ENCODE peak calls at places on chromosomes 16 and 17, in eight cellular contexts. One of them, this sample, is unnamed.

GRCh38 chr16:50847166-50847565 is 105.3 kb downstream of the CYLD start:
- DNase-seq in CD4-positive, CD25-positive, alpha-beta regulatory T cell: no peak
- DNase-seq in MG63: no peak
- DNase-seq in lower leg skin: no peak
- DNase-seq in cardiac muscle cell: no peak
- DNase-seq in CD8-positive, alpha-beta T cell: no peak
- DNase-seq in transverse colon: no peak
- DNase-seq in BJ: no peak
- DNase-seq in this sample: no peak

GRCh38 chr17:58086953-58087352 is 3.7 kb downstream of the DYNLL2 start:
- DNase-seq in CD4-positive, CD25-positive, alpha-beta regulatory T cell: no peak
- DNase-seq in cardiac muscle cell: no peak
- DNase-seq in CD8-positive, alpha-beta T cell: no peak
- DNase-seq in MG63: no peak
- DNase-seq in lower leg skin: no peak
- DNase-seq in transverse colon: no peak
- DNase-seq in BJ: no peak
- DNase-seq in this sample: no peak

GRCh38 chr16:89174055-89174827 is 2.7 kb downstream of the CDH15 start:
- DNase-seq in lower leg skin: no peak
- DNase-seq in BJ: no peak
- DNase-seq in CD4-positive, CD25-positive, alpha-beta regulatory T cell: no peak
- DNase-seq in cardiac muscle cell: no peak
- DNase-seq in transverse colon: no peak
- DNase-seq in CD8-positive, alpha-beta T cell: no peak
- DNase-seq in MG63: no peak
- DNase-seq in this sample: no peak

GRCh38 chr16:58730724-58731370 is 3.3 kb downstream of the GOT2 start:
- DNase-seq in MG63: no peak
- DNase-seq in BJ: no peak
- DNase-seq in lower leg skin: no peak
- DNase-seq in transverse colon: no peak
- DNase-seq in CD4-positive, CD25-positive, alpha-beta regulatory T cell: no peak
- DNase-seq in CD8-positive, alpha-beta T cell: no peak
- DNase-seq in cardiac muscle cell: no peak
- DNase-seq in this sample: no peak

GRCh38 chr16:82023206-82023605 is 11.8 kb upstream of the HSD17B2 start:
- DNase-seq in cardiac muscle cell: no peak
- DNase-seq in CD8-positive, alpha-beta T cell: no peak
- DNase-seq in MG63: no peak
- DNase-seq in BJ: no peak
- DNase-seq in lower leg skin: no peak
- DNase-seq in transverse colon: no peak
- DNase-seq in CD4-positive, CD25-positive, alpha-beta regulatory T cell: no peak
- DNase-seq in this sample: no peak

GRCh38 chr17:16962804-16963203 is 9.1 kb downstream of the TNFRSF13B start:
- DNase-seq in MG63: peak; percentile 67
- DNase-seq in CD4-positive, CD25-positive, alpha-beta regulatory T cell: no peak
- DNase-seq in lower leg skin: peak; percentile 23
- DNase-seq in CD8-positive, alpha-beta T cell: no peak
- DNase-seq in transverse colon: no peak
- DNase-seq in cardiac muscle cell: no peak
- DNase-seq in BJ: no peak
- DNase-seq in this sample: no peak

GRCh38 chr17:37089998-37090397 is 141.2 kb downstream of the AATF start:
- DNase-seq in MG63: no peak
- DNase-seq in transverse colon: no peak
- DNase-seq in BJ: no peak
- DNase-seq in cardiac muscle cell: peak; percentile 11
- DNase-seq in CD4-positive, CD25-positive, alpha-beta regulatory T cell: peak; percentile 79
- DNase-seq in lower leg skin: no peak
- DNase-seq in CD8-positive, alpha-beta T cell: peak; percentile 35
- DNase-seq in this sample: no peak

GRCh38 chr16:1786242-1787055 is 3.7 kb downstream of the NUBP2 start:
- DNase-seq in CD4-positive, CD25-positive, alpha-beta regulatory T cell: no peak
- DNase-seq in lower leg skin: peak; percentile 80
- DNase-seq in cardiac muscle cell: no peak
- DNase-seq in transverse colon: no peak
- DNase-seq in CD8-positive, alpha-beta T cell: no peak
- DNase-seq in MG63: no peak
- DNase-seq in BJ: no peak
- DNase-seq in this sample: peak; percentile 7

GRCh38 chr16:64914-65255 is 7.5 kb downstream of the RHBDF1 start:
- DNase-seq in BJ: no peak
- DNase-seq in lower leg skin: no peak
- DNase-seq in MG63: no peak
- DNase-seq in CD8-positive, alpha-beta T cell: no peak
- DNase-seq in CD4-positive, CD25-positive, alpha-beta regulatory T cell: no peak
- DNase-seq in transverse colon: no peak
- DNase-seq in cardiac muscle cell: no peak
- DNase-seq in this sample: no peak

GRCh38 chr16:67884-68789 is 4.3 kb downstream of the RHBDF1 start:
- DNase-seq in CD8-positive, alpha-beta T cell: no peak
- DNase-seq in MG63: no peak
- DNase-seq in lower leg skin: no peak
- DNase-seq in BJ: no peak
- DNase-seq in CD4-positive, CD25-positive, alpha-beta regulatory T cell: no peak
- DNase-seq in cardiac muscle cell: no peak
- DNase-seq in transverse colon: no peak
- DNase-seq in this sample: no peak

GRCh38 chr16:67183-67791 is 5.1 kb downstream of the RHBDF1 start:
- DNase-seq in CD4-positive, CD25-positive, alpha-beta regulatory T cell: no peak
- DNase-seq in MG63: no peak
- DNase-seq in lower leg skin: no peak
- DNase-seq in CD8-positive, alpha-beta T cell: no peak
- DNase-seq in cardiac muscle cell: no peak
- DNase-seq in transverse colon: no peak
- DNase-seq in BJ: no peak
- DNase-seq in this sample: no peak

GRCh38 chr16:65745-66144 is 6.7 kb downstream of the RHBDF1 start:
- DNase-seq in BJ: no peak
- DNase-seq in CD4-positive, CD25-positive, alpha-beta regulatory T cell: peak; percentile 79
- DNase-seq in CD8-positive, alpha-beta T cell: peak; percentile 77
- DNase-seq in cardiac muscle cell: peak; percentile 82
- DNase-seq in lower leg skin: peak; percentile 97
- DNase-seq in transverse colon: peak; percentile 86
- DNase-seq in MG63: peak; percentile 76
- DNase-seq in this sample: peak; percentile 67

GRCh38 chr16:66309-67182 is 5.9 kb downstream of the RHBDF1 start:
- DNase-seq in transverse colon: no peak
- DNase-seq in CD8-positive, alpha-beta T cell: no peak
- DNase-seq in cardiac muscle cell: no peak
- DNase-seq in CD4-positive, CD25-positive, alpha-beta regulatory T cell: no peak
- DNase-seq in MG63: no peak
- DNase-seq in BJ: no peak
- DNase-seq in lower leg skin: no peak
- DNase-seq in this sample: no peak
- H3K4me3 ChIP-seq in transverse colon: no peak overlapping the region
- H3K4me3 ChIP-seq in CD8-positive, alpha-beta T cell: no peak overlapping the region
- H3K4me3 ChIP-seq in cardiac muscle cell: no peak overlapping the region
- H3K4me3 ChIP-seq in CD4-positive, CD25-positive, alpha-beta regulatory T cell: no peak overlapping the region
- H3K4me3 ChIP-seq in MG63: no peak overlapping the region
- H3K4me3 ChIP-seq in BJ: no peak overlapping the region
- H3K4me3 ChIP-seq in lower leg skin: no peak overlapping the region
- H3K4me3 ChIP-seq in this sample: no peak overlapping the region

DNA sequence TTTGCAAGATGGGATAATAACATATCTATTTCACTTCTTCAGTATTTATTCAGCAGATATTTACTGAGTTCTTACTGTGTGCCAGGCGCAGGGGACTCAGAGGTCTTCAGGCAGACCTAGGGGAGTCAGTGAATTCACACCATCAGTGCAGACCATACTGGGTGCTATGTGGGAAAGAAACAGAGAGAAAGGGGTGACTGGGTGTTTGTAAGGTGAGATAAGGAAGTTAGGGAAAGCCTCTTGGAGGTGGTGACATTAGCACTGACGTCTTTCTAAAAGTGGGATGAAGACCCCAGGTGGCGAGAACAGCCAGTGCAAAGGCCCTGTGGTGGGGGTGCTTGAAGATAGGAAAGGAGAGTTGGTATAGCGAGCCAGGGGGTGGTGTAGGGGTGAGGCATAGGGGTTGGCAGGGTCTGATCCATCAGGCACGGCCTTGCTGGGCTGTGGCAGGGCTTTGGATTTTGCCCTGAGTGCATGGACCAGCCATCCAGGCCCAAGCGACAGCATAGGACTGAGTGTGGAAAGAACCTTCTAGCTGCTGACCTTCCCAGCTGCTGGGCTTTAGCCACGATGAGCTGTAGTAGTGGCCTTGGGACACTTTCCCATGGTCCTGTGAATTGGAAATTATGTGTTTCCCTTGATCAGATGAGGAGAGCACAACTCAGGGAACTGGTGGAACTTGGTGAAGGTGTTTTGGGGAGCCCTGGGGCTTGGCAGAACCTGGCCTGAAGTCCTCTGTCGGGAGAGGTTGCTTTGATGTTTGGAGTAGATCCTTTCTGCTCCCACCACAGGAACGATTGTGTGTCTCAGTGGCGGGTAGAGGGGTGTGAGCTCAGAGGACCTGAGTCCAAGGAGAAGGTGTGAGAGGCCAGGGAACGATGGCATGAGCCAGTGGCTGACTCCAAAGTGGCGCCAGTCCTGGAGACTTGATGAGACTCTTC is 3.9 kb upstream of the SOCS1 start:
- DNase-seq in transverse colon: no peak
- DNase-seq in cardiac muscle cell: no peak
- DNase-seq in CD4-positive, CD25-positive, alpha-beta regulatory T cell: no peak
- DNase-seq in CD8-positive, alpha-beta T cell: no peak
- DNase-seq in BJ: no peak
- DNase-seq in lower leg skin: peak; percentile 68
- DNase-seq in MG63: no peak
- DNase-seq in this sample: no peak
- H3K4me3 ChIP-seq in transverse colon: no peak overlapping the region
- H3K4me3 ChIP-seq in cardiac muscle cell: no peak overlapping the region
- H3K4me3 ChIP-seq in CD4-positive, CD25-positive, alpha-beta regulatory T cell: no peak overlapping the region
- H3K4me3 ChIP-seq in CD8-positive, alpha-beta T cell: no peak overlapping the region
- H3K4me3 ChIP-seq in BJ: no peak overlapping the region
- H3K4me3 ChIP-seq in lower leg skin: no peak overlapping the region
- H3K4me3 ChIP-seq in MG63: no peak overlapping the region
- H3K4me3 ChIP-seq in this sample: no peak overlapping the region

DNA sequence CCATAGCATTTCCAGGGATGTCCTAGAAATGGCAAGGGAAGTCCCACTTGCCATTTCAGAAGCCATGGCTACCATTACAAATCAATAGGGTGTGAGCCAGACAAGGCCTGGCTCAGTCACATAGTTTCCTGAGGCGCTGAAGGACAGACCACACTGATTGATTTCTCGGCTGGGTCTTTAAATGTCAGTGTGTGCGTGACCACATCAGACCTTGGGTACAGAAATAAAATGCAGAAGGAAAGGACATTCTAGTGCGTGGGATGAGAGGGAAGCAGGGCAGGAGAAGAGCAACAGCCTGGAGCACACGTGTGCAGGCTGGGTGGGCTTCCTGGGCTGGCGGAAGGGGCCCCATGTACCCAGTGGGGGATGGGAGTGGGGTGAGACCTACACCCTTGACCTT is 58.7 kb upstream of the LYRM9 start:
- DNase-seq in CD8-positive, alpha-beta T cell: no peak
- DNase-seq in cardiac muscle cell: no peak
- DNase-seq in MG63: no peak
- DNase-seq in transverse colon: no peak
- DNase-seq in lower leg skin: no peak
- DNase-seq in BJ: no peak
- DNase-seq in CD4-positive, CD25-positive, alpha-beta regulatory T cell: no peak
- DNase-seq in this sample: no peak
- H3K4me3 ChIP-seq in CD8-positive, alpha-beta T cell: no peak overlapping the region
- H3K4me3 ChIP-seq in cardiac muscle cell: no peak overlapping the region
- H3K4me3 ChIP-seq in MG63: no peak overlapping the region
- H3K4me3 ChIP-seq in transverse colon: no peak overlapping the region
- H3K4me3 ChIP-seq in lower leg skin: no peak overlapping the region
- H3K4me3 ChIP-seq in BJ: no peak overlapping the region
- H3K4me3 ChIP-seq in CD4-positive, CD25-positive, alpha-beta regulatory T cell: no peak overlapping the region
- H3K4me3 ChIP-seq in this sample: no peak overlapping the region

DNA sequence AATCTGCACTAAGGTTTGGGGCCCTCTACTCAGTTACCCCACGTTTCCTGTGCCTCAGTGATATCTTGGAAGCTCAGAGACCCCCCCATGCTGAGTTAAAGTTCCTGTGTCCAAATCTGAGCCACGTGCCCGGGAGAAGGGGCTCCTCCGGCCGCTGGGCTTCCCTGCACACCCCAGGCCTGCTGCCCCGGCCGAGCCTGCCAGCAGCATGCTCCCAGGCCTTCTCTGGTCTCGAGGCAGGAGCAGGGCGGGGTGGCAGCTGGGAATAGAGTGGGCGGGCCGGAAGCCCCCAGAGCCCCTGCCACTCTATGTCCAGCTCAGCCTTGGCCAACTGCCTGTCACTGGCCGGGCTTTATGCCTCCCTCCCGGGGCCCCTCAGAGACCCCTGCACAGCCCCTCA is 5.6 kb upstream of the VASN start:
- DNase-seq in transverse colon: no peak
- DNase-seq in cardiac muscle cell: no peak
- DNase-seq in CD8-positive, alpha-beta T cell: no peak
- DNase-seq in BJ: no peak
- DNase-seq in lower leg skin: no peak
- DNase-seq in MG63: no peak
- DNase-seq in CD4-positive, CD25-positive, alpha-beta regulatory T cell: no peak
- DNase-seq in this sample: no peak
- H3K4me3 ChIP-seq in transverse colon: no peak overlapping the region
- H3K4me3 ChIP-seq in cardiac muscle cell: no peak overlapping the region
- H3K4me3 ChIP-seq in CD8-positive, alpha-beta T cell: no peak overlapping the region
- H3K4me3 ChIP-seq in BJ: no peak overlapping the region
- H3K4me3 ChIP-seq in lower leg skin: no peak overlapping the region
- H3K4me3 ChIP-seq in MG63: no peak overlapping the region
- H3K4me3 ChIP-seq in CD4-positive, CD25-positive, alpha-beta regulatory T cell: no peak overlapping the region
- H3K4me3 ChIP-seq in this sample: no peak overlapping the region

DNA sequence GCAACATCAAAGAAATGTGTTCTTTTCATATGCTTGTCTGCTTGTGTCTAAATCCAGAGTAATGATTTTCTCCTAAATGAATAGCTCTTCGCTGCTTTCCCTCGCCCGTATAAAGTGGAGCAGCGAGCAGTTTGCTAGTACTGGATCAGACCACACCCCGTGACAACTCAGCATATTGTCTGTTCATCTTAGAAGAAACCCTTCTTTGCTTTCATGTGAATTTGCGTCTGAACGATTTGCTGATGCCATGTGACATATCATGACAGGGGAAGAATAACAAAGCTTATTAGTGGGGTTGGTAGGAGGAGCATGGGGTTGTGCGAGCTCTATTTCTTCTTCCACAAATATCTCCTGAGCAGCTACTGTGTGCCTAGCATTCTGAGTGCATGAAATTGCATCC is 44.1 kb upstream of the CACNG4 start:
- DNase-seq in cardiac muscle cell: no peak
- DNase-seq in lower leg skin: no peak
- DNase-seq in BJ: no peak
- DNase-seq in CD8-positive, alpha-beta T cell: no peak
- DNase-seq in CD4-positive, CD25-positive, alpha-beta regulatory T cell: no peak
- DNase-seq in transverse colon: no peak
- DNase-seq in MG63: no peak
- DNase-seq in this sample: no peak
- H3K4me3 ChIP-seq in cardiac muscle cell: no peak overlapping the region
- H3K4me3 ChIP-seq in lower leg skin: no peak overlapping the region
- H3K4me3 ChIP-seq in BJ: no peak overlapping the region
- H3K4me3 ChIP-seq in CD8-positive, alpha-beta T cell: no peak overlapping the region
- H3K4me3 ChIP-seq in CD4-positive, CD25-positive, alpha-beta regulatory T cell: no peak overlapping the region
- H3K4me3 ChIP-seq in transverse colon: no peak overlapping the region
- H3K4me3 ChIP-seq in MG63: no peak overlapping the region
- H3K4me3 ChIP-seq in this sample: no peak overlapping the region

DNA sequence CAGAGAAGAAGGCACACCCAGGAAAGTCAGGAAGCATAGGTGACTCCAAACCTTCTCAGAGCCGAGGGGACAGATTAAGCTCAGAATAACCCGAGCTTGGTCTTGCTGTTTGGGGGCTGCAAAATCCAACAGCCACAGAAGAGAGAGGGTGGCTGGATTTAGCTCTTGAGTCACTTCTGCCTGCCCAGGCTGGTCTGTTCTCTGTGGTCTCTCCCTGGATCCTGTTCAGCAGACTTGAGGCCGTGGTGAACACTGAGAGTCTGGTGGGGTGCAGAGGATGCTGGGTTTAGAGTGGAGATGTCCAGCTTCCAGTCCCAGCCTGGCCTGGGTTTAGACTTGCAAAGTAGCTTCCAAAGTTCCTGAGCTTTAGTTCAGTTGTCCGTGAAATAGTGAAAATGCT is 8.8 kb downstream of the SLC26A11 start:
- DNase-seq in BJ: no peak
- DNase-seq in CD8-positive, alpha-beta T cell: no peak
- DNase-seq in lower leg skin: no peak
- DNase-seq in cardiac muscle cell: no peak
- DNase-seq in transverse colon: no peak
- DNase-seq in MG63: no peak
- DNase-seq in CD4-positive, CD25-positive, alpha-beta regulatory T cell: no peak
- DNase-seq in this sample: no peak
- H3K4me3 ChIP-seq in BJ: no peak overlapping the region
- H3K4me3 ChIP-seq in CD8-positive, alpha-beta T cell: no peak overlapping the region
- H3K4me3 ChIP-seq in lower leg skin: no peak overlapping the region
- H3K4me3 ChIP-seq in cardiac muscle cell: no peak overlapping the region
- H3K4me3 ChIP-seq in transverse colon: no peak overlapping the region
- H3K4me3 ChIP-seq in MG63: no peak overlapping the region
- H3K4me3 ChIP-seq in CD4-positive, CD25-positive, alpha-beta regulatory T cell: no peak overlapping the region
- H3K4me3 ChIP-seq in this sample: no peak overlapping the region